ENCODE peak calls at places on chromosomes 1 and 21, in ten cellular contexts. F is hypothalamus; U is glomerular endothelial cell; W is RCC 7860; L is epithelial cell of esophagus; K is activated T-cell treated with anti-CD3 and anti-CD28 coated beads for 1 hour; G is substantia nigra; C is NCI-H510A treated with DMSO at 0.1 percent for 48 hours; Y is DMS 273 treated with DMSO at 0.1 percent for 48 hours; Q is stimulated activated CD4-positive, alpha-beta T cell treated with anti-CD3 and anti-CD28 coated beads, TNF-alpha, amount 100 ng/mL, for 4 hours. Z is an unnamed sample.

GRCh38 chr21:29064850-29065481 is 8.5 kb downstream of the CCT8 start:
- DNase-seq in G (no peak), L (no peak), W (no peak), C (no peak), K (no peak), U (no peak), Y (no peak), Q (no peak), F (no peak), Z (no peak)

GRCh38 chr21:43824883-43825609 is 35.7 kb downstream of the RRP1 start:
- DNase-seq in C (peak), Y (no peak), W (no peak), K (no peak), L (no peak), G (no peak), U (no peak), F (no peak), Q (no peak), Z (peak)

GRCh38 chr1:52032785-52033131 is 852 bp downstream of the KTI12 start:
- DNase-seq in Q (no peak), Y (no peak), U (no peak), F (no peak), C (no peak), K (no peak), L (peak), W (peak), G (peak), Z (peak)

GRCh38 chr1:181485276-181486097 is 2.2 kb downstream of the CACNA1E start:
- DNase-seq in K (no peak), W (no peak), Q (no peak), U (no peak), Y (no peak), L (peak), G (no peak), F (no peak), C (peak), Z (no peak)

GRCh38 chr1:193434319-193434718 is 247.9 kb upstream of the B3GALT2 start:
- DNase-seq in G (no peak), W (peak), L (peak), K (no peak), Y (no peak), C (no peak), Q (no peak), U (peak), F (no peak), Z (no peak)

GRCh38 chr1:205748398-205749093 is 1.4 kb downstream of the NUCKS1 start:
- DNase-seq in K (no peak), G (no peak), Q (no peak), U (peak), C (peak), L (peak), W (peak), Y (peak), F (no peak), Z (peak)

GRCh38 chr1:44218503-44219300 is 5.4 kb downstream of the DMAP1 start:
- DNase-seq in F (no peak), Y (no peak), C (no peak), L (no peak), W (no peak), G (no peak), Q (no peak), U (no peak), K (no peak), Z (no peak)

GRCh38 chr1:91901231-91901630 is 15.3 kb upstream of the TGFBR3 start:
- DNase-seq in U (no peak), G (no peak), L (no peak), Y (no peak), Q (no peak), W (no peak), C (no peak), K (no peak), F (no peak), Z (no peak)

GRCh38 chr1:171226757-171227370 is 21.4 kb upstream of the FMO1 start:
- DNase-seq in F (no peak), G (no peak), Q (no peak), Y (peak), W (peak), L (peak), K (no peak), C (peak), U (no peak), Z (peak)

GRCh38 chr1:58442114-58442513 is 104.4 kb downstream of the OMA1 start:
- DNase-seq in W (no peak), Y (peak), F (no peak), K (no peak), C (no peak), U (no peak), G (no peak), Q (no peak), L (no peak), Z (no peak)